ENCODE peak calls at places on chromosomes 5 and 9, in seven cellular contexts. F, R, I, C, L, Y and M are unnamed samples. For H3K27me3, the result is how much of the 10 kb centered on the place peaks cover.

GRCh38 chr5:60710362-60710761 is 10.4 kb upstream of the DEPDC1B start:
- DNase-seq in I (no peak), Y (no peak), L (no peak), R (no peak), F (no peak), C (no peak), M (no peak)

GRCh38 chr9:96129698-96130097 is 172.3 kb downstream of the HSD17B3 start:
- DNase-seq in C (no peak), R (no peak), I (no peak), Y (no peak), F (no peak), L (no peak), M (no peak)

GRCh38 chr5:27472000-27472763 is 433.8 kb upstream of the CDH9 start:
- DNase-seq in I (peak), F (no peak), R (peak), L (no peak), Y (no peak), C (no peak), M (no peak)

GRCh38 chr5:93677344-93678021 is 63.9 kb downstream of the POU5F2 start:
- DNase-seq in R (peak), L (no peak), C (no peak), Y (peak), I (peak), F (peak), M (peak)

GRCh38 chr5:138467711-138468132 is 2.4 kb downstream of the EGR1 start:
- DNase-seq in L (peak), F (no peak), I (no peak), R (no peak), Y (no peak), C (peak), M (peak)

GRCh38 chr5:57817001-57817453 is 334.4 kb upstream of the ACTBL2 start:
- DNase-seq in F (peak), I (peak), L (no peak), Y (no peak), R (peak), C (no peak), M (no peak)

GRCh38 chr5:44398382-44398781 is 9.2 kb upstream of the FGF10 start:
- DNase-seq in F (no peak), C (no peak), Y (no peak), I (no peak), L (no peak), R (no peak), M (no peak)

GRCh38 chr5:52987711-52988329 is 1.3 kb upstream of the ITGA2 start:
- DNase-seq in Y (no peak), R (no peak), L (no peak), F (peak), I (peak), C (peak), M (peak)

GRCh38 chr5:7742241-7742656 is 108.7 kb downstream of the CFAP90 start:
- DNase-seq in I (peak), R (no peak), L (no peak), F (peak), C (no peak), Y (no peak), M (peak)

GRCh38 chr5:149381261-149381985 is 2.3 kb upstream of the IL17B start:
- DNase-seq in Y (no peak), C (no peak), R (no peak), L (no peak), F (no peak), I (no peak), M (no peak)

GRCh38 chr5:71883745-71884103 is 164.6 kb downstream of the CARTPT start:
- DNase-seq in I (no peak), Y (peak), C (no peak), F (no peak), R (no peak), L (no peak), M (no peak)

GRCh38 chr5:62143268-62144229 is 162.5 kb upstream of the KIF2A start:
- DNase-seq in F (peak), C (no peak), Y (no peak), L (no peak), I (peak), R (peak), M (no peak)

GRCh38 chr5:151740336-151740942 is 18.0 kb downstream of the ATOX1 start:
- DNase-seq in R (peak), C (peak), L (no peak), I (peak), Y (peak), F (peak), M (peak)

GRCh38 chr9:114055061-114055460 is 23.0 kb downstream of the AMBP start:
- DNase-seq in I (no peak), R (no peak), F (no peak), C (no peak), L (peak), Y (no peak), M (no peak)

GRCh38 chr9:16131269-16131668 is 578.4 kb downstream of the CCDC171 start:
- DNase-seq in F (peak), I (peak), C (no peak), R (peak), L (no peak), Y (no peak), M (peak)

GRCh38 chr5:149799119-149799623 is 69.1 kb downstream of the PPARGC1B start:
- DNase-seq in R (no peak), L (no peak), I (peak), Y (peak), C (peak), F (peak), M (peak)

GRCh38 chr5:133428072-133428660 is 184.2 kb downstream of the FSTL4 start:
- DNase-seq in F (no peak), L (no peak), R (no peak), I (no peak), C (no peak), Y (no peak), M (no peak)

GRCh38 chr5:137619191-137619870 is 116.6 kb downstream of the KLHL3 start:
- DNase-seq in C (peak), I (peak), Y (peak), F (peak), L (no peak), R (no peak), M (peak)

GRCh38 chr9:5920860-5921328 is 30.2 kb downstream of the MLANA start:
- DNase-seq in L (no peak), Y (no peak), F (no peak), R (no peak), C (no peak), I (peak), M (no peak)

DNA sequence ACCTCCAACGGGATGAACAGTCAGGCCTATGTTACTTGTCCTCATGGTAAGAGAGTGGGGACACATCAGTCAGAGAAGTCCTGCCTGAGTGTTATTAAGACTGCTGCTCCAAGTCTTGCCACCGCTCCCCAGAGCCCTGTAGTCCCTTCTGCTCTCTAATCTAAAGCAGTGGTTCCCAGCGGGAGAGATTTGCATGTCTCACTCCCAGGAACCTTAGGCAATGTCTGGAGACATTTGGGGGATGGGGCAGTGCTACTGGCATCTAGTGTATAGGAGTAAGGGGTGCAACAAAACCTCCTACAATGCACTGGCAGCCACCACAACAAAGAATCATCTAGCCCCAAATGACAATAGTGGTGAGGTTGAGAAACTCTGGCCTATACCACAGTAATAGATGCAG is 2.6 kb upstream of the SVEP1 start:
- DNase-seq in F (no peak), L (no peak), R (peak), C (no peak), Y (no peak), I (no peak), M (peak)
- H3K27me3 ChIP-seq in F (under half), L (under half), R (under half), C (under half), Y (under half), I (under half), M (under half)

GRCh38 chr9:126623667-126624452 is 10.1 kb downstream of the LMX1B start:
- DNase-seq in F (no peak), Y (no peak), L (no peak), R (no peak), C (no peak), I (no peak), M (no peak)
- H3K4me3 ChIP-seq in F (no peak), Y (no peak), L (peak), R (no peak), C (no peak), I (no peak), M (no peak)

GRCh38 chr5:176776141-176776865 is 34.1 kb upstream of the UNC5A start:
- DNase-seq in I (no peak), F (no peak), C (no peak), L (peak), Y (no peak), R (no peak), M (no peak)
- H3K27me3 ChIP-seq in I (under half), F (under half), C (under half), L (half or more), Y (under half), R (under half), M (under half)

GRCh38 chr9:127423591-127423933 is 620 bp upstream of the ZNF79 start:
- DNase-seq in R (no peak), C (no peak), Y (no peak), F (no peak), I (no peak), L (no peak), M (no peak)

GRCh38 chr9:127421057-127421456 is 3.1 kb upstream of the ZNF79 start:
- DNase-seq in R (no peak), I (no peak), L (no peak), F (no peak), C (no peak), Y (no peak), M (no peak)

GRCh38 chr9:127422787-127423186 is 1.4 kb upstream of the ZNF79 start:
- DNase-seq in Y (no peak), L (no peak), R (no peak), C (no peak), F (no peak), I (no peak), M (no peak)

GRCh38 chr9:127423934-127424668 is at the start of gene ZNF79:
- DNase-seq in L (peak), I (peak), R (peak), Y (peak), C (peak), F (peak), M (peak)

GRCh38 chr9:127422133-127422782 is 1.9 kb upstream of the ZNF79 start:
- DNase-seq in F (no peak), C (no peak), I (no peak), R (no peak), Y (no peak), L (no peak), M (no peak)
- H3K4me3 ChIP-seq in F (peak), C (no peak), I (no peak), R (no peak), Y (no peak), L (no peak), M (no peak)

GRCh38 chr9:27331393-27331792 is 34.4 kb upstream of the EQTN start:
- DNase-seq in I (no peak), F (no peak), R (no peak), C (no peak), L (no peak), Y (no peak), M (no peak)
- H3K27me3 ChIP-seq in I (under half), F (under half), R (under half), C (under half), L (under half), Y (under half), M (under half)

DNA sequence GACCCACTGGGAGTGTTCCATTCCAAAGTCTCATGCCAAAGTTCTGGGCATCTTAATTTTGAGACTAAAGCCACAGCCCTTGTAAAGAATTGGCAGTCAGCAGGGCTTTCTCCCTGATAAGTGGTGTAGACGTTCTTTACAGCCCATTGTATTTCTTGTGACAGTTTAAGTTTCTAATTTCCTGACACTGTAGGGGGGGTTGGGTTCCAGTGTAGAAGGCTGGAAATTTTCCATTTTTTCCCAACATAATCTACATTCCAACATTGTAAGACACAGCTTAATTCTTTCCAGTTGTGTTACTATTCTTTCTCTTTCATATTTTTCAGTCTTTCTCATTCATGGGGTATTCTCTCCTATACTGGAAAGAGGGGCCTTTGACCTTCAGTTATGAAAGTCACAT is 121.1 kb downstream of the FBXL7 start:
- DNase-seq in Y (no peak), I (peak), L (no peak), F (no peak), R (no peak), C (no peak), M (no peak)
- H3K4me3 ChIP-seq in Y (no peak), I (no peak), L (no peak), F (no peak), R (no peak), C (no peak), M (peak)

GRCh38 chr5:173228639-173229380 is 6.2 kb downstream of the NKX2-5 start:
- DNase-seq in F (no peak), I (no peak), L (peak), R (peak), C (no peak), Y (no peak), M (no peak)

GRCh38 chr5:173230741-173231380 is 4.1 kb downstream of the NKX2-5 start:
- DNase-seq in L (peak), R (peak), Y (no peak), I (no peak), F (no peak), C (no peak), M (no peak)

GRCh38 chr5:173231381-173231766 is 3.6 kb downstream of the NKX2-5 start:
- DNase-seq in R (peak), L (peak), Y (no peak), I (no peak), F (no peak), C (no peak), M (no peak)

GRCh38 chr5:173229381-173229959 is 5.5 kb downstream of the NKX2-5 start:
- DNase-seq in L (peak), R (peak), C (no peak), Y (no peak), I (no peak), F (no peak), M (no peak)

DNA sequence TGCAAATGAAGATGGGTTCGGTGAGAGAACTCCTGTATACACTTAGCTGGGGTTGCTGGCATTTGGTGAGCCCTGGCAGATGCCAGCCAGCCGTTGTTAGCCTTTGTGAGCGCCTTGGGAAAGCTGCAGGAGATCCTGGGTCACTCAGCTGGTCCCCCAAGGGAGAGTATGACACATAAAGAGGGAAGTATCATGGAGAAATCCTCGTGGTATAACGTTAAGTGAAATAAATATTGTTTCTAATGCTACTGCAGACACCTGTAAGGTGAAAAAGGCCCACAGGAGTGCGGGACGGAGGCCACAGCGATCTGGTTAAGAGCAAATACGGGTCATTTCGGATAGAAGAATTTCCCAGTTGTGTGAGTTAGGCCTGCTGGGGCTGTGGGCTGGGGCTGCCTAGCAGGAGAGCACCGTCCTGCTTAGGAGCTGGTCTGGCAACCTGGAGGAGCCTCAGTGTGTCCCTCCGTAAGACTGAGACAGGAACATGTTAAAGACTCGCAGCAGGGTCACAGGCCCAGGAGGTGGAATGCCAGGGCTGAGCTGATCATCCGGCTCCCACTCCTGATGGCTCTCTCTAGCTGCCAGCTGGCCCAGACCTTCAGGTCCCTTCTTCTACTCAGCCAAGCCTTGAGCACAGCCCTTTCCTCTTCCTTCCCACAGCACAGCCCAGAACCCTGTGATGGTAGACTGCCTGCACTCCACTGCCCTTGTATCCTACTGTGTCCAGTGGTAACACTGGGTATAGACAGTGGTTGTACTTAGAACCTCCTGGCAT is 4.9 kb downstream of the NKX2-5 start:
- DNase-seq in F (no peak), Y (no peak), I (no peak), R (peak), C (no peak), L (peak), M (no peak)
- H3K27me3 ChIP-seq in F (under half), Y (under half), I (half or more), R (under half), C (half or more), L (half or more), M (under half)

GRCh38 chr9:97398999-97399758 is 12.7 kb upstream of the TDRD7 start:
- DNase-seq in I (peak), Y (peak), C (peak), F (peak), R (peak), L (peak), M (peak)

GRCh38 chr9:97408562-97408961 is 3.3 kb upstream of the TDRD7 start:
- DNase-seq in Y (no peak), F (no peak), C (no peak), I (no peak), R (no peak), L (no peak), M (no peak)

GRCh38 chr9:97405551-97405950 is 6.3 kb upstream of the TDRD7 start:
- DNase-seq in C (no peak), Y (no peak), F (no peak), I (no peak), R (no peak), L (no peak), M (no peak)

GRCh38 chr9:97406620-97407177 is 5.2 kb upstream of the TDRD7 start:
- DNase-seq in L (no peak), C (no peak), R (no peak), I (no peak), Y (no peak), F (no peak), M (no peak)

GRCh38 chr9:97403746-97404316 is 8.1 kb upstream of the TDRD7 start:
- DNase-seq in I (no peak), R (no peak), L (no peak), C (no peak), Y (no peak), F (no peak), M (no peak)
- H3K4me3 ChIP-seq in I (no peak), R (no peak), L (no peak), C (no peak), Y (no peak), F (no peak), M (no peak)